ENCODE peak calls at places on chromosomes 11 and 22, in four cellular contexts. A is IMR-90, P is H1, D is H9. J is an unnamed sample.

GRCh38 chr11:3073029-3073435 is 15.8 kb upstream of the CARS1 start:
- DNase-seq in A (peak), P (no peak), D (no peak), J (no peak)

GRCh38 chr11:103619480-103619879 is 417.0 kb upstream of the DDI1 start:
- DNase-seq in A (no peak), P (no peak), D (no peak), J (no peak)

GRCh38 chr11:125239585-125240331 is 75.2 kb downstream of the PKNOX2 start:
- DNase-seq in A (no peak), P (no peak), D (peak), J (peak)

GRCh38 chr11:123745764-123746451 is 4.4 kb upstream of the ZNF202 start:
- DNase-seq in A (no peak), P (no peak), D (peak), J (peak)

GRCh38 chr11:83971063-83971462 is 684.9 kb upstream of the CCDC90B start:
- DNase-seq in A (peak), P (no peak), D (no peak), J (peak)

GRCh38 chr11:62125881-62126280 is 2.1 kb downstream of the INCENP start:
- DNase-seq in A (no peak), P (no peak), D (no peak), J (no peak)

GRCh38 chr11:9103542-9104276 is 12.3 kb upstream of the SCUBE2 start:
- DNase-seq in A (no peak), P (no peak), D (no peak), J (no peak)

GRCh38 chr22:19062139-19062789 is 59.9 kb downstream of the DGCR2 start:
- DNase-seq in A (peak), P (no peak), D (no peak), J (no peak)

GRCh38 chr11:72223615-72224586 is 666 bp upstream of the INPPL1 start:
- DNase-seq in A (peak), P (peak), D (peak), J (peak)

GRCh38 chr11:44110231-44110679 is 14.8 kb downstream of the EXT2 start:
- DNase-seq in A (peak), P (peak), D (peak), J (peak)

GRCh38 chr22:28424427-28425080 is 255.1 kb downstream of the TTC28 start:
- DNase-seq in A (peak), P (no peak), D (no peak), J (no peak)

GRCh38 chr22:28430656-28431055 is 249.0 kb downstream of the TTC28 start:
- DNase-seq in A (no peak), P (no peak), D (no peak), J (no peak)

GRCh38 chr22:28425211-28425610 is 254.4 kb downstream of the TTC28 start:
- DNase-seq in A (no peak), P (no peak), D (no peak), J (no peak)

GRCh38 chr22:28429711-28430110 is 249.9 kb downstream of the TTC28 start:
- DNase-seq in A (no peak), P (no peak), D (no peak), J (no peak)

GRCh38 chr22:28426346-28427132 is 253.1 kb downstream of the TTC28 start:
- DNase-seq in A (peak), P (no peak), D (no peak), J (peak)
- H3K56ac ChIP-seq in A (no peak), P (no peak), D (no peak), J (no peak)

GRCh38 chr11:132060546-132060945 is 690.1 kb downstream of the NTM start:
- DNase-seq in A (peak), P (no peak), D (no peak), J (no peak)

GRCh38 chr11:132056689-132057088 is 686.3 kb downstream of the NTM start:
- DNase-seq in A (peak), P (no peak), D (no peak), J (no peak)

GRCh38 chr11:132055296-132055695 is 684.9 kb downstream of the NTM start:
- DNase-seq in A (no peak), P (no peak), D (no peak), J (no peak)

GRCh38 chr11:132054822-132055221 is 684.4 kb downstream of the NTM start:
- DNase-seq in A (peak), P (no peak), D (no peak), J (peak)

GRCh38 chr11:132058211-132058772 is 687.9 kb downstream of the NTM start:
- DNase-seq in A (peak), P (no peak), D (no peak), J (peak)
- H2BK120ac ChIP-seq in A (peak), P (no peak), D (no peak), J (no peak)

GRCh38 chr11:65498042-65498726 is 661 bp upstream of the MALAT1 start:
- DNase-seq in A (peak), P (peak), D (no peak), J (peak)
- H3K4ac ChIP-seq in A (peak), P (peak), D (peak), J (peak)

GRCh38 chr11:1407668-1408067 is 17.9 kb downstream of the BRSK2 start:
- DNase-seq in A (no peak), P (no peak), D (no peak), J (no peak)
- H3K56ac ChIP-seq in A (no peak), P (no peak), D (no peak), J (no peak)

GRCh38 chr11:65524010-65524746 is 705 bp upstream of the SCYL1 start:
- DNase-seq in A (no peak), P (peak), D (no peak), J (no peak)
- H2BK120ac ChIP-seq in A (peak), P (no peak), D (no peak), J (no peak)

GRCh38 chr11:12285811-12286222 is 91.6 kb upstream of the PARVA start:
- DNase-seq in A (peak), P (peak), D (no peak), J (no peak)
- H3K4ac ChIP-seq in A (peak), P (no peak), D (no peak), J (no peak)

GRCh38 chr22:49613108-49613507 is 214.6 kb downstream of the BRD1 start:
- DNase-seq in A (no peak), P (no peak), D (no peak), J (no peak)
- H3K56ac ChIP-seq in A (no peak), P (no peak), D (no peak), J (no peak)

J was measured in mesendoderm.